ENCODE peak calls at places on chromosomes 2 and 18, in ten cellular contexts. One of them, this sample, is unnamed. For H3K4me1, the result is how much of the 10 kb centered on the place peaks cover.

GRCh38 chr2:42769583-42770287 is 5.8 kb upstream of the OXER1 start:
- DNase-seq in colonic mucosa: no peak
- DNase-seq in heart left ventricle: no peak
- DNase-seq in kidney: no peak
- DNase-seq in cardiac muscle cell: no peak
- DNase-seq in ovary: no peak
- DNase-seq in heart right ventricle: no peak
- DNase-seq in A549: no peak
- DNase-seq in CD8-positive, alpha-beta memory T cell: no peak
- DNase-seq in left ventricle myocardium inferior: no peak
- DNase-seq in this sample: no peak

GRCh38 chr2:239405071-239405470 is 4.3 kb upstream of the HDAC4 start:
- DNase-seq in colonic mucosa: no peak
- DNase-seq in heart left ventricle: no peak
- DNase-seq in kidney: no peak
- DNase-seq in cardiac muscle cell: no peak
- DNase-seq in ovary: no peak
- DNase-seq in heart right ventricle: no peak
- DNase-seq in A549: no peak
- DNase-seq in CD8-positive, alpha-beta memory T cell: no peak
- DNase-seq in left ventricle myocardium inferior: no peak
- DNase-seq in this sample: no peak

GRCh38 chr18:32318581-32318980 is 128.7 kb downstream of the MEP1B start:
- DNase-seq in colonic mucosa: no peak
- DNase-seq in heart left ventricle: no peak
- DNase-seq in kidney: no peak
- DNase-seq in cardiac muscle cell: no peak
- DNase-seq in ovary: no peak
- DNase-seq in heart right ventricle: no peak
- DNase-seq in A549: no peak
- DNase-seq in CD8-positive, alpha-beta memory T cell: no peak
- DNase-seq in left ventricle myocardium inferior: no peak
- DNase-seq in this sample: no peak

GRCh38 chr2:165874445-165875039 is 79.0 kb downstream of the TTC21B start:
- DNase-seq in colonic mucosa: peak
- DNase-seq in heart left ventricle: no peak
- DNase-seq in kidney: no peak
- DNase-seq in cardiac muscle cell: peak
- DNase-seq in ovary: no peak
- DNase-seq in heart right ventricle: no peak
- DNase-seq in A549: peak
- DNase-seq in CD8-positive, alpha-beta memory T cell: no peak
- DNase-seq in left ventricle myocardium inferior: no peak
- DNase-seq in this sample: no peak

GRCh38 chr2:3535794-3536681 is 16.7 kb upstream of the ADI1 start:
- DNase-seq in colonic mucosa: peak
- DNase-seq in heart left ventricle: peak
- DNase-seq in kidney: peak
- DNase-seq in cardiac muscle cell: peak
- DNase-seq in ovary: peak
- DNase-seq in heart right ventricle: peak
- DNase-seq in A549: no peak
- DNase-seq in CD8-positive, alpha-beta memory T cell: no peak
- DNase-seq in left ventricle myocardium inferior: peak
- DNase-seq in this sample: peak

GRCh38 chr2:43792653-43793052 is 18.8 kb downstream of the DYNC2LI1 start:
- DNase-seq in colonic mucosa: no peak
- DNase-seq in heart left ventricle: no peak
- DNase-seq in kidney: no peak
- DNase-seq in cardiac muscle cell: no peak
- DNase-seq in ovary: no peak
- DNase-seq in heart right ventricle: no peak
- DNase-seq in A549: no peak
- DNase-seq in CD8-positive, alpha-beta memory T cell: no peak
- DNase-seq in left ventricle myocardium inferior: no peak
- DNase-seq in this sample: no peak

GRCh38 chr2:8855019-8855418 is 17.6 kb upstream of the KIDINS220 start:
- DNase-seq in colonic mucosa: no peak
- DNase-seq in heart left ventricle: no peak
- DNase-seq in kidney: no peak
- DNase-seq in cardiac muscle cell: no peak
- DNase-seq in ovary: no peak
- DNase-seq in heart right ventricle: no peak
- DNase-seq in A549: no peak
- DNase-seq in CD8-positive, alpha-beta memory T cell: no peak
- DNase-seq in left ventricle myocardium inferior: no peak
- DNase-seq in this sample: no peak

GRCh38 chr2:36507408-36507812 is 90.6 kb downstream of the FEZ2 start:
- DNase-seq in colonic mucosa: peak
- DNase-seq in heart left ventricle: peak
- DNase-seq in kidney: no peak
- DNase-seq in cardiac muscle cell: peak
- DNase-seq in ovary: no peak
- DNase-seq in heart right ventricle: peak
- DNase-seq in A549: peak
- DNase-seq in CD8-positive, alpha-beta memory T cell: no peak
- DNase-seq in left ventricle myocardium inferior: no peak
- DNase-seq in this sample: no peak

GRCh38 chr2:75168186-75168585 is 31.1 kb downstream of the TACR1 start:
- DNase-seq in colonic mucosa: no peak
- DNase-seq in heart left ventricle: no peak
- DNase-seq in kidney: no peak
- DNase-seq in cardiac muscle cell: no peak
- DNase-seq in ovary: no peak
- DNase-seq in heart right ventricle: no peak
- DNase-seq in A549: no peak
- DNase-seq in CD8-positive, alpha-beta memory T cell: no peak
- DNase-seq in left ventricle myocardium inferior: no peak
- DNase-seq in this sample: no peak

GRCh38 chr2:119225084-119225864 is 1.6 kb downstream of the STEAP3 start:
- DNase-seq in colonic mucosa: peak
- DNase-seq in heart left ventricle: no peak
- DNase-seq in kidney: no peak
- DNase-seq in cardiac muscle cell: no peak
- DNase-seq in ovary: no peak
- DNase-seq in heart right ventricle: no peak
- DNase-seq in A549: peak
- DNase-seq in CD8-positive, alpha-beta memory T cell: no peak
- DNase-seq in left ventricle myocardium inferior: no peak
- DNase-seq in this sample: no peak

GRCh38 chr2:176099159-176099736 is 347 bp upstream of the HOXD12 start:
- DNase-seq in colonic mucosa: peak
- DNase-seq in heart left ventricle: no peak
- DNase-seq in kidney: peak
- DNase-seq in cardiac muscle cell: no peak
- DNase-seq in ovary: no peak
- DNase-seq in heart right ventricle: no peak
- DNase-seq in A549: no peak
- DNase-seq in CD8-positive, alpha-beta memory T cell: peak
- DNase-seq in left ventricle myocardium inferior: no peak
- DNase-seq in this sample: no peak

GRCh38 chr2:103784271-103784670 is 1022.4 kb downstream of the TMEM182 start:
- DNase-seq in colonic mucosa: no peak
- DNase-seq in heart left ventricle: no peak
- DNase-seq in kidney: no peak
- DNase-seq in cardiac muscle cell: no peak
- DNase-seq in ovary: no peak
- DNase-seq in heart right ventricle: no peak
- DNase-seq in A549: no peak
- DNase-seq in CD8-positive, alpha-beta memory T cell: no peak
- DNase-seq in left ventricle myocardium inferior: no peak
- DNase-seq in this sample: no peak

GRCh38 chr2:119247844-119248271 is 24.2 kb downstream of the STEAP3 start:
- DNase-seq in colonic mucosa: no peak
- DNase-seq in heart left ventricle: no peak
- DNase-seq in kidney: peak
- DNase-seq in cardiac muscle cell: no peak
- DNase-seq in ovary: peak
- DNase-seq in heart right ventricle: no peak
- DNase-seq in A549: no peak
- DNase-seq in CD8-positive, alpha-beta memory T cell: no peak
- DNase-seq in left ventricle myocardium inferior: no peak
- DNase-seq in this sample: peak

GRCh38 chr18:11115268-11115667 is 34.1 kb downstream of the PIEZO2 start:
- DNase-seq in colonic mucosa: no peak
- DNase-seq in heart left ventricle: no peak
- DNase-seq in kidney: no peak
- DNase-seq in cardiac muscle cell: peak
- DNase-seq in ovary: no peak
- DNase-seq in heart right ventricle: no peak
- DNase-seq in A549: no peak
- DNase-seq in CD8-positive, alpha-beta memory T cell: no peak
- DNase-seq in left ventricle myocardium inferior: no peak
- DNase-seq in this sample: no peak

GRCh38 chr2:207720517-207721187 is 9.2 kb downstream of the CCNYL1 start:
- DNase-seq in colonic mucosa: no peak
- DNase-seq in heart left ventricle: no peak
- DNase-seq in kidney: no peak
- DNase-seq in cardiac muscle cell: no peak
- DNase-seq in ovary: no peak
- DNase-seq in heart right ventricle: no peak
- DNase-seq in A549: no peak
- DNase-seq in CD8-positive, alpha-beta memory T cell: no peak
- DNase-seq in left ventricle myocardium inferior: no peak
- DNase-seq in this sample: no peak

GRCh38 chr2:98607104-98607503 is 1.2 kb downstream of the COA5 start:
- DNase-seq in colonic mucosa: no peak
- DNase-seq in heart left ventricle: no peak
- DNase-seq in kidney: no peak
- DNase-seq in cardiac muscle cell: no peak
- DNase-seq in ovary: no peak
- DNase-seq in heart right ventricle: no peak
- DNase-seq in A549: no peak
- DNase-seq in CD8-positive, alpha-beta memory T cell: no peak
- DNase-seq in left ventricle myocardium inferior: no peak
- DNase-seq in this sample: no peak
- H3K4me1 ChIP-seq in colonic mucosa: under half
- H3K4me1 ChIP-seq in heart left ventricle: under half
- H3K4me1 ChIP-seq in kidney: under half
- H3K4me1 ChIP-seq in cardiac muscle cell: under half
- H3K4me1 ChIP-seq in ovary: under half
- H3K4me1 ChIP-seq in heart right ventricle: half or more
- H3K4me1 ChIP-seq in A549: under half
- H3K4me1 ChIP-seq in CD8-positive, alpha-beta memory T cell: under half
- H3K4me1 ChIP-seq in left ventricle myocardium inferior: half or more
- H3K4me1 ChIP-seq in this sample: under half

GRCh38 chr2:231909631-231910030 is 16.6 kb downstream of the NPPC start:
- DNase-seq in colonic mucosa: no peak
- DNase-seq in heart left ventricle: peak
- DNase-seq in kidney: peak
- DNase-seq in cardiac muscle cell: no peak
- DNase-seq in ovary: no peak
- DNase-seq in heart right ventricle: no peak
- DNase-seq in A549: no peak
- DNase-seq in CD8-positive, alpha-beta memory T cell: no peak
- DNase-seq in left ventricle myocardium inferior: no peak
- DNase-seq in this sample: no peak
- H3K4me1 ChIP-seq in colonic mucosa: under half
- H3K4me1 ChIP-seq in heart left ventricle: under half
- H3K4me1 ChIP-seq in kidney: under half
- H3K4me1 ChIP-seq in cardiac muscle cell: under half
- H3K4me1 ChIP-seq in ovary: under half
- H3K4me1 ChIP-seq in heart right ventricle: under half
- H3K4me1 ChIP-seq in A549: under half
- H3K4me1 ChIP-seq in CD8-positive, alpha-beta memory T cell: under half
- H3K4me1 ChIP-seq in left ventricle myocardium inferior: under half
- H3K4me1 ChIP-seq in this sample: under half

DNA sequence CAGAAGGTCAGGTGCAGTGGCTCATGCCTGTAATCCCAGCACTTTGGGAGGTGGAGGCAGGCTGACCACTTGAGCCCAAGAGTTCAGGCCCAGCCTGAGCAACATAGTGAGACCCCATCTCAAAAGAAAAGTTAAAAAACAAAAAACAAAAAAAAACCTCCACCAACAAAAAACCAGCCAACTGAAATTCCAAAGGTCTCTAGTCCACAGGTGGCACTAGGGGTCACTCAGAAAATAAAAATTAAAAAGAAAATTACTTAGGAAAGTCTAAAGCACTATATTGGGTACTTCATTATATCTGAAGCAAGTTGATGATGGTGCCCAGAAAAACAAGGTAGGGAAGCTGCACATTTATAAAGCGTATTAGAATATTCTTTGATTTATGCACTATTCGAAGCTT is 26.9 kb downstream of the ANXA4 start:
- DNase-seq in colonic mucosa: no peak
- DNase-seq in heart left ventricle: no peak
- DNase-seq in kidney: no peak
- DNase-seq in cardiac muscle cell: no peak
- DNase-seq in ovary: no peak
- DNase-seq in heart right ventricle: no peak
- DNase-seq in A549: no peak
- DNase-seq in CD8-positive, alpha-beta memory T cell: no peak
- DNase-seq in left ventricle myocardium inferior: no peak
- DNase-seq in this sample: no peak
- H3K4me1 ChIP-seq in colonic mucosa: under half
- H3K4me1 ChIP-seq in heart left ventricle: half or more
- H3K4me1 ChIP-seq in kidney: under half
- H3K4me1 ChIP-seq in cardiac muscle cell: under half
- H3K4me1 ChIP-seq in ovary: under half
- H3K4me1 ChIP-seq in heart right ventricle: under half
- H3K4me1 ChIP-seq in A549: half or more
- H3K4me1 ChIP-seq in CD8-positive, alpha-beta memory T cell: under half
- H3K4me1 ChIP-seq in left ventricle myocardium inferior: under half
- H3K4me1 ChIP-seq in this sample: under half

GRCh38 chr2:222569826-222570225 is 86.1 kb downstream of the FARSB start:
- DNase-seq in colonic mucosa: no peak
- DNase-seq in heart left ventricle: no peak
- DNase-seq in kidney: no peak
- DNase-seq in cardiac muscle cell: no peak
- DNase-seq in ovary: no peak
- DNase-seq in heart right ventricle: no peak
- DNase-seq in A549: no peak
- DNase-seq in CD8-positive, alpha-beta memory T cell: no peak
- DNase-seq in left ventricle myocardium inferior: no peak
- DNase-seq in this sample: no peak

GRCh38 chr2:222572264-222572721 is 83.6 kb downstream of the FARSB start:
- DNase-seq in colonic mucosa: no peak
- DNase-seq in heart left ventricle: no peak
- DNase-seq in kidney: no peak
- DNase-seq in cardiac muscle cell: peak
- DNase-seq in ovary: no peak
- DNase-seq in heart right ventricle: no peak
- DNase-seq in A549: no peak
- DNase-seq in CD8-positive, alpha-beta memory T cell: no peak
- DNase-seq in left ventricle myocardium inferior: no peak
- DNase-seq in this sample: no peak

GRCh38 chr2:222575618-222576017 is 80.3 kb downstream of the FARSB start:
- DNase-seq in colonic mucosa: no peak
- DNase-seq in heart left ventricle: no peak
- DNase-seq in kidney: no peak
- DNase-seq in cardiac muscle cell: no peak
- DNase-seq in ovary: no peak
- DNase-seq in heart right ventricle: no peak
- DNase-seq in A549: no peak
- DNase-seq in CD8-positive, alpha-beta memory T cell: no peak
- DNase-seq in left ventricle myocardium inferior: no peak
- DNase-seq in this sample: no peak

GRCh38 chr2:222576390-222577081 is 79.4 kb downstream of the FARSB start:
- DNase-seq in colonic mucosa: peak
- DNase-seq in heart left ventricle: no peak
- DNase-seq in kidney: no peak
- DNase-seq in cardiac muscle cell: peak
- DNase-seq in ovary: no peak
- DNase-seq in heart right ventricle: no peak
- DNase-seq in A549: no peak
- DNase-seq in CD8-positive, alpha-beta memory T cell: no peak
- DNase-seq in left ventricle myocardium inferior: no peak
- DNase-seq in this sample: no peak

GRCh38 chr2:222572761-222573174 is 83.1 kb downstream of the FARSB start:
- DNase-seq in colonic mucosa: no peak
- DNase-seq in heart left ventricle: peak
- DNase-seq in kidney: no peak
- DNase-seq in cardiac muscle cell: peak
- DNase-seq in ovary: no peak
- DNase-seq in heart right ventricle: no peak
- DNase-seq in A549: no peak
- DNase-seq in CD8-positive, alpha-beta memory T cell: no peak
- DNase-seq in left ventricle myocardium inferior: no peak
- DNase-seq in this sample: no peak
- H3K4me1 ChIP-seq in colonic mucosa: under half
- H3K4me1 ChIP-seq in heart left ventricle: under half
- H3K4me1 ChIP-seq in kidney: under half
- H3K4me1 ChIP-seq in cardiac muscle cell: under half
- H3K4me1 ChIP-seq in ovary: under half
- H3K4me1 ChIP-seq in heart right ventricle: under half
- H3K4me1 ChIP-seq in A549: under half
- H3K4me1 ChIP-seq in CD8-positive, alpha-beta memory T cell: under half
- H3K4me1 ChIP-seq in left ventricle myocardium inferior: under half
- H3K4me1 ChIP-seq in this sample: under half